ENCODE peak calls at places on chromosome 7, in seven cellular contexts. E is endothelial cell of umbilical vein, G is K562, C is HCT116, M is H1, L is GM12878, T is HepG2. Q is an unnamed sample. For H3K9me3, the result is how much of the 10 kb centered on the place peaks cover.

GRCh38 chr7:151599401-151600227 is 79.9 kb upstream of the RHEB start:
- DNase-seq in E (peak), G (no peak), C (peak), M (no peak), L (no peak), T (no peak), Q (no peak)

GRCh38 chr7:38107486-38107893 is 70.6 kb upstream of the STARD3NL start:
- DNase-seq in E (peak), G (peak), C (peak), M (peak), L (peak), T (peak), Q (no peak)

GRCh38 chr7:25886387-25887240 is 265.4 kb upstream of the NFE2L3 start:
- DNase-seq in E (no peak), G (no peak), C (no peak), M (no peak), L (no peak), T (no peak), Q (no peak)

GRCh38 chr7:3217166-3217565 is 83.9 kb upstream of the SDK1 start:
- DNase-seq in E (no peak), G (no peak), C (no peak), M (no peak), L (no peak), T (no peak), Q (no peak)

GRCh38 chr7:37405603-37406122 is 43.0 kb downstream of the ELMO1 start:
- DNase-seq in E (peak), G (peak), C (no peak), M (no peak), L (no peak), T (no peak), Q (no peak)

GRCh38 chr7:155761162-155761561 is 51.1 kb downstream of the SHH start:
- DNase-seq in E (no peak), G (no peak), C (no peak), M (no peak), L (no peak), T (no peak), Q (no peak)

GRCh38 chr7:31192996-31193395 is 140.9 kb downstream of the ADCYAP1R1 start:
- DNase-seq in E (peak), G (peak), C (peak), M (peak), L (no peak), T (peak), Q (peak)

GRCh38 chr7:51680594-51681409 is 364.2 kb upstream of the COBL start:
- DNase-seq in E (no peak), G (no peak), C (no peak), M (no peak), L (no peak), T (no peak), Q (no peak)

GRCh38 chr7:20296444-20296843 is 34.3 kb upstream of the ITGB8 start:
- DNase-seq in E (no peak), G (no peak), C (no peak), M (no peak), L (no peak), T (peak), Q (no peak)

GRCh38 chr7:28200598-28200997 is 20.0 kb upstream of the JAZF1 start:
- DNase-seq in E (no peak), G (no peak), C (no peak), M (no peak), L (no peak), T (no peak), Q (no peak)

GRCh38 chr7:43758861-43759683 is 592 bp downstream of the BLVRA start:
- DNase-seq in E (peak), G (peak), C (no peak), M (peak), L (no peak), T (no peak), Q (no peak)

GRCh38 chr7:43915907-43916306 is 9.5 kb upstream of the URGCP start:
- DNase-seq in E (no peak), G (no peak), C (no peak), M (no peak), L (no peak), T (no peak), Q (no peak)

GRCh38 chr7:157020514-157021070 is 10.1 kb upstream of the MNX1 start:
- DNase-seq in E (no peak), G (no peak), C (no peak), M (no peak), L (no peak), T (no peak), Q (no peak)

GRCh38 chr7:157022681-157023588 is 12.5 kb upstream of the MNX1 start:
- DNase-seq in E (no peak), G (peak), C (no peak), M (peak), L (no peak), T (no peak), Q (no peak)

GRCh38 chr7:157021893-157022680 is 11.6 kb upstream of the MNX1 start:
- DNase-seq in E (no peak), G (no peak), C (no peak), M (peak), L (no peak), T (no peak), Q (no peak)

GRCh38 chr7:157019718-157020451 is 9.4 kb upstream of the MNX1 start:
- DNase-seq in E (no peak), G (no peak), C (no peak), M (peak), L (no peak), T (no peak), Q (no peak)

DNA sequence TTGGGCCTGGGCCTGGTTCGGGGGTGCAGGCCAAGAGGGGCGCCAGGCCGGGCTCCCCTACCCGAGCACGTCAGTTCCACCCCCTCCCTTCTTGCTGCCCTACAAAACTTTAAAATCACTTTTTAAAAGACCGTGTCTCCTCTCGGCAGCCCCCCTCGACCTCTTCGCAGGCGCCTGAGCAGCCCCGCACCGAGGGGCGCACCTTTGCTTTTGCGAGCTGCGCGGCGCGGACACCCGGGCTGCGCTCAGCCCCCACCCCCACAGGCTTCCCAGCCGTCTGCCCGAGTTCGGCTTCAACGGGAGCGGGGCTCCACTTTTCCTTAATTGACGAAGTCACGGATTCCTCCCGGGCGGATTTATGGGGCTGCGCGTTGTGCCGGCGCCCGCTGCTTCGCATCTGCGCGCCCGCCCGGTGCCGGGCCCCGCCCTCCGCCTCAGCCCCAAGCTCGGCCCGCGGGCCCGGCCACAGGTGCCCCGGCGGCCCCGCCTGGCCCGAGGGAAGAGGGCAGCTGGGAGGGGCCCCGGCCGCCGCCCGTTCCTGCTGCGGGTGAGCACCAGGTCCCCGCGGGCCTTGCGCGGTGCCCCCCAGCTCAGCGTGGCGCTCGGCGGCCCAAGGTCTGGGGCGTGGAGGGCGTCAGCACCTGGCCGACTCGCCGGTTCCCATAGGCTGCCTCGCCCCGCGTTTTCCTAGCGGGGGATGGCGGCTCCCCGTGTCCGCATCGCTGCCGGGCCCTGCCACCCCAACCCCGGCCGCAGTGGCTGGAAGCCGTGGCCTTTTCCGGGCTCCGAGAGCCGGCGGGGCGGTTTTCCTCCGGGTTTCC is 10.8 kb upstream of the MNX1 start:
- DNase-seq in E (no peak), G (no peak), C (no peak), M (peak), L (no peak), T (no peak), Q (no peak)
- TF ChIP-seq EZH2 in E (peak), G (no peak), C (no peak), M (peak), L (no peak), T (peak), Q (no peak)

GRCh38 chr7:159239028-159239427 is 94.4 kb upstream of the VIPR2 start:
- DNase-seq in E (no peak), G (no peak), C (no peak), M (no peak), L (no peak), T (no peak), Q (no peak)

GRCh38 chr7:159246702-159247480 is 102.2 kb upstream of the VIPR2 start:
- DNase-seq in E (no peak), G (no peak), C (no peak), M (no peak), L (no peak), T (no peak), Q (no peak)

GRCh38 chr7:159237022-159237421 is 92.4 kb upstream of the VIPR2 start:
- DNase-seq in E (no peak), G (no peak), C (no peak), M (no peak), L (no peak), T (no peak), Q (no peak)

GRCh38 chr7:159240962-159241361 is 96.3 kb upstream of the VIPR2 start:
- DNase-seq in E (no peak), G (no peak), C (no peak), M (no peak), L (no peak), T (no peak), Q (no peak)
- H3K9me3 ChIP-seq in E (under half), G (under half), C (under half), M (under half), L (under half), T (under half), Q (under half)

DNA sequence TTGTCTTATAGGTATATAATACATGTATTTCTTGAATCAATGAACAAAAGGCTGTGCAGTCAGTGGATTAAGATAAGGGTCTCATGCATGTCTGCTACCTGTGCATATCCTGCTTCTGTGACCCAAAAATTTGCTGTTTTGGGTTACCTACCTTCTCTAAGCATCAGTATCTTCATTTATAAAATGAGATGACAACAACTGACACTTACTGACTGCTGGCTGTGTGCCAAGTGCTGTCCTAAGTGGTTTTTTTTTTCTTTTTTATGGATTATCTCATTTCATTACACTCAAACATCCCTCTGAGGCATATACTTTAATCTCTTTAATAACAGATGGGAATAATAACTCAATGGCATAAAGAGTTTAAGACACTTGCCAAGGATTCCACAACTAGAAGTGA is 2.1 kb downstream of the PDK4 start:
- DNase-seq in E (no peak), G (no peak), C (no peak), M (no peak), L (no peak), T (no peak), Q (no peak)
- TF ChIP-seq POLR2AphosphoS5 in E (no peak), G (no peak), C (no peak), M (no peak), L (no peak), T (no peak), Q (no peak)

GRCh38 chr7:100721505-100721812 is 1.2 kb downstream of the EPO start:
- DNase-seq in E (no peak), G (no peak), C (no peak), M (no peak), L (no peak), T (no peak), Q (no peak)
- TF ChIP-seq EZH2 in E (no peak), G (no peak), C (no peak), M (no peak), L (no peak), T (no peak), Q (no peak)

GRCh38 chr7:158963780-158964222 is 107.4 kb downstream of the DYNC2I1 start:
- DNase-seq in E (no peak), G (no peak), C (no peak), M (no peak), L (no peak), T (peak), Q (no peak)

GRCh38 chr7:158971214-158971613 is 114.9 kb downstream of the DYNC2I1 start:
- DNase-seq in E (no peak), G (no peak), C (no peak), M (no peak), L (no peak), T (no peak), Q (no peak)

GRCh38 chr7:158970132-158970531 is 113.8 kb downstream of the DYNC2I1 start:
- DNase-seq in E (no peak), G (peak), C (no peak), M (no peak), L (no peak), T (no peak), Q (no peak)

GRCh38 chr7:158966780-158967390 is 110.5 kb downstream of the DYNC2I1 start:
- DNase-seq in E (no peak), G (no peak), C (no peak), M (no peak), L (no peak), T (no peak), Q (no peak)
- H3K9me3 ChIP-seq in E (under half), G (under half), C (under half), M (under half), L (under half), T (under half), Q (under half)

GRCh38 chr7:132738254-132738653 is 162.0 kb upstream of the PLXNA4 start:
- DNase-seq in E (peak), G (no peak), C (peak), M (no peak), L (no peak), T (no peak), Q (no peak)

GRCh38 chr7:132740176-132740575 is 163.9 kb upstream of the PLXNA4 start:
- DNase-seq in E (no peak), G (no peak), C (no peak), M (no peak), L (no peak), T (no peak), Q (no peak)

GRCh38 chr7:132742152-132742551 is 165.9 kb upstream of the PLXNA4 start:
- DNase-seq in E (peak), G (no peak), C (no peak), M (no peak), L (no peak), T (no peak), Q (no peak)

GRCh38 chr7:132735476-132735875 is 159.2 kb upstream of the PLXNA4 start:
- DNase-seq in E (no peak), G (no peak), C (no peak), M (no peak), L (no peak), T (no peak), Q (no peak)

GRCh38 chr7:132739271-132739955 is 163.1 kb upstream of the PLXNA4 start:
- DNase-seq in E (no peak), G (no peak), C (no peak), M (no peak), L (no peak), T (no peak), Q (no peak)
- TF ChIP-seq POLR2AphosphoS5 in E (no peak), G (no peak), C (no peak), M (no peak), L (no peak), T (no peak), Q (no peak)